ENCODE peak calls at places on chromosomes 2 and 18, in six cellular contexts. V is K562, G is HepG2, B is A549, U is GM12878, K is endothelial cell of umbilical vein. O is an unnamed sample.

GRCh38 chr2:189092936-189093335 is 86.6 kb downstream of the COL5A2 start:
- DNase-seq in V (no peak), K (no peak), B (no peak), G (no peak), U (no peak), O (no peak)

GRCh38 chr2:65991864-65992554 is 442.9 kb upstream of the MEIS1 start:
- DNase-seq in B (no peak), G (no peak), U (no peak), V (no peak), K (no peak), O (no peak)

GRCh38 chr2:10252651-10253050 is 50.1 kb upstream of the HPCAL1 start:
- DNase-seq in B (no peak), V (no peak), K (no peak), U (no peak), G (no peak), O (peak; percentile 60)

GRCh38 chr2:160891353-160891740 is 268.9 kb upstream of the TANK start:
- DNase-seq in K (no peak), U (no peak), V (no peak), G (no peak), B (no peak), O (no peak)

GRCh38 chr18:59022167-59022945 is 117.3 kb upstream of the SEC11C start:
- DNase-seq in K (no peak), V (no peak), U (no peak), B (no peak), G (no peak), O (no peak)

GRCh38 chr2:227325824-227326195 is 759 bp downstream of the MFF start:
- DNase-seq in K (peak; percentile 52), B (peak; percentile 37), U (no peak), G (peak; percentile 21), V (peak; percentile 21), O (peak; percentile 57)

GRCh38 chr18:25229080-25229479 is 122.9 kb downstream of the ZNF521 start:
- DNase-seq in K (peak; percentile 100), V (peak; percentile 57), U (no peak), G (no peak), B (no peak), O (no peak)

GRCh38 chr2:237932731-237933131 is 34.1 kb upstream of the UBE2F start:
- DNase-seq in B (no peak), K (no peak), V (no peak), U (no peak), G (no peak), O (no peak)

GRCh38 chr18:72086421-72086820 is 457.7 kb downstream of the CBLN2 start:
- DNase-seq in K (peak; percentile 39), U (no peak), G (peak; percentile 24), B (peak; percentile 32), V (no peak), O (peak; percentile 49)

GRCh38 chr18:47316924-47317323 is 65.5 kb upstream of the SKOR2 start:
- DNase-seq in G (no peak), K (no peak), B (no peak), U (no peak), V (no peak), O (no peak)

GRCh38 chr2:192593561-192593960 is 398.8 kb upstream of the TMEFF2 start:
- DNase-seq in G (no peak), B (no peak), K (no peak), U (no peak), V (no peak), O (no peak)

GRCh38 chr2:61855178-61855523 is 1.3 kb upstream of the FAM161A start:
- DNase-seq in K (peak; percentile 36), V (no peak), G (peak; percentile 45), U (no peak), B (peak; percentile 54), O (no peak)

GRCh38 chr2:159804941-159805340 is 6.9 kb upstream of the CD302 start:
- DNase-seq in G (no peak), V (no peak), B (no peak), U (no peak), K (no peak), O (no peak)

GRCh38 chr2:74493546-74493945 is 5.9 kb downstream of the LBX2 start:
- DNase-seq in G (no peak), V (no peak), B (no peak), U (no peak), K (no peak), O (no peak)

GRCh38 chr2:215740071-215740470 is 273.3 kb downstream of the MREG start:
- DNase-seq in K (no peak), G (no peak), B (no peak), U (no peak), V (no peak), O (no peak)

GRCh38 chr2:170013802-170014551 is 164.0 kb upstream of the MYO3B start:
- DNase-seq in G (no peak), V (peak; percentile 93), U (no peak), B (no peak), K (peak; percentile 85), O (no peak)

GRCh38 chr18:60385693-60386092 is 13.1 kb upstream of the MC4R start:
- DNase-seq in V (no peak), B (no peak), G (no peak), U (no peak), K (no peak), O (no peak)

GRCh38 chr18:13136689-13137040 is 81.9 kb upstream of the LDLRAD4 start:
- DNase-seq in B (no peak), K (peak; percentile 13), V (no peak), G (no peak), U (no peak), O (peak; percentile 62)

GRCh38 chr2:127953128-127953718 is 67.5 kb upstream of the AMMECR1L start:
- DNase-seq in U (no peak), V (no peak), K (no peak), G (no peak), B (no peak), O (no peak)

GRCh38 chr2:132605236-132606180 is 64.5 kb downstream of the LYPD1 start:
- DNase-seq in K (no peak), B (no peak), G (no peak), U (no peak), V (no peak), O (no peak)

DNA sequence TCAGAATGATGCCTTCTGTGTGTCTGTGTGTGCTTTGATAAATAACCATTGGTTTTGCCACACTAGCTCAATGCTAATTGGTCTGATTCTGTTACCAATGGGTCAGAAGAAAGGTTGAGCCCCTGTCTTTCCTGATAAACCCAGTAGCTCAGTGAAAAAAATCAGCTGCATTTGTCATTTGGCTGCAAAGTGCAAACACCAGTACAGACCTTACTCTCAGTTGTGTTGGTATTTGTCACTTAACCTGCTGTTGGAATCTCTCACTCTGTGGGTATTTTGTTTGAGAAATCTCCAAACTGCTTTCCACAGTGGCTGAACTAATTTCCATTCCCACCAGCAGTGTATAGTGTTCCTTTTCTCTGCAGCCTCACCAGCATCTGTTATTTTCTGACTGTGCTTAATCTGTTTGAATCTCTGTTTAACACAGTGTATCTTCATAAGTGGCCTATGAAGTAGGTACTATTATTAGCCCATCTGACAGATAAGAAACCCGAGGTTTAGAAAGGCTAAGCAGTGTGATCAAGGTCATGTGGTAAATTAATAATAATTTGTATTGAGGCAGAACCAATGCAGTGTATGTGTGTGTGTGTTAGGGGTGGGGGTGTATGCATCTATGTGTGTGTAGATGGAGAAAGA is 26.7 kb downstream of the LIMS1 start:
- DNase-seq in U (no peak), K (no peak), B (no peak), G (no peak), V (no peak), O (no peak)
- TF ChIP-seq MAX in U (no peak), K (no peak), B (no peak), G (no peak), V (no peak), O (no peak)

GRCh38 chr2:240182476-240182875 is 42.0 kb upstream of the OTOS start:
- DNase-seq in V (no peak), B (no peak), U (no peak), G (no peak), K (no peak), O (no peak)
- TF ChIP-seq MYC in V (no peak), B (no peak), U (no peak), G (no peak), K (no peak), O (no peak)

GRCh38 chr2:99256677-99257076 is 1.2 kb upstream of the LYG2 start:
- DNase-seq in B (no peak), G (no peak), V (no peak), K (no peak), U (no peak), O (no peak)
- TF ChIP-seq MAX in B (no peak), G (no peak), V (no peak), K (no peak), U (no peak), O (no peak)

DNA sequence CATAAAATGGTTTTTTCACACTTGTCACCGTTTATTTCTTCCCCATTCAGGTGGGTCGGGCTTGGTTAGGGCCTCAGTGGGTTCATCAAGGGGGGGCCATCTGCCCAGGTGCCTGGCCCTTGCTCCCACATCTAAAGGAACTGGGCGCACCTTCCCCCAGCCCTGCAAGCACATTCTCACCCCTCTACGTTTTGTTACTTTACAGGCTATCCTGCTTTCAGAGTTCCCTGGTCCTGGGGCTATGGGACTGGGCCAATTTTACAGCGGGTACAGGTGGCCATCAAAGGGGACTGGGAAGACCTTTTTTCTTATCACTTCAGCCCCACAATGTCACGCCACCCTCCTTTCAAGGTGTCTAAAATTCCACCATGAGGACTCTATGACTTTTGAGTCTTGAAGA is 71.8 kb upstream of the HAAO start:
- DNase-seq in K (no peak), V (no peak), B (no peak), G (no peak), U (no peak), O (no peak)
- TF ChIP-seq MYC in K (no peak), V (no peak), B (no peak), G (no peak), U (no peak), O (no peak)

O was measured in NB4.